ENCODE peak calls at places on chromosomes 7 and 10, in eight cellular contexts. F is MM.1S, U is endodermal cell, B is B cell, V is NB4, T is prostate gland, W is GM13977, L is IMR-90. H is an unnamed sample.
A peak's percentile ranks its signal among the peaks of the same experiment; 100 is the strongest.

GRCh38 chr7:93678185-93678584 is 103.7 kb upstream of the CALCR start:
- DNase-seq in F (no peak), U (no peak), B (no peak), V (no peak), T (no peak), W (no peak), L (no peak), H (no peak)

GRCh38 chr7:157612664-157613561 is 276.1 kb downstream of the DNAJB6 start:
- DNase-seq in F (no peak), U (peak; percentile 85), B (peak; percentile 76), V (peak; percentile 99), T (no peak), W (peak; percentile 47), L (no peak), H (no peak)

GRCh38 chr10:77537051-77537450 is 100.6 kb downstream of the KCNMA1 start:
- DNase-seq in F (no peak), U (no peak), B (no peak), V (no peak), T (no peak), W (no peak), L (no peak), H (no peak)

GRCh38 chr10:33117816-33118215 is 159.8 kb upstream of the ITGB1 start:
- DNase-seq in F (no peak), U (no peak), B (peak; percentile 52), V (no peak), T (no peak), W (no peak), L (no peak), H (no peak)

GRCh38 chr7:69295971-69296370 is 302.3 kb upstream of the AUTS2 start:
- DNase-seq in F (no peak), U (no peak), B (no peak), V (no peak), T (no peak), W (no peak), L (no peak), H (no peak)

GRCh38 chr7:107701191-107701590 is 40.6 kb downstream of the SLC26A4 start:
- DNase-seq in F (no peak), U (no peak), B (no peak), V (no peak), T (no peak), W (no peak), L (no peak), H (no peak)

GRCh38 chr10:3372284-3372683 is 199.7 kb upstream of the PITRM1 start:
- DNase-seq in F (no peak), U (no peak), B (no peak), V (no peak), T (no peak), W (no peak), L (peak; percentile 44), H (no peak)

GRCh38 chr7:159098424-159098786 is 46.3 kb downstream of the VIPR2 start:
- DNase-seq in F (no peak), U (peak; percentile 36), B (no peak), V (no peak), T (no peak), W (no peak), L (no peak), H (no peak)

GRCh38 chr7:105399043-105399725 is 10.5 kb upstream of the SRPK2 start:
- DNase-seq in F (no peak), U (no peak), B (no peak), V (peak; percentile 33), T (no peak), W (peak; percentile 22), L (peak; percentile 52), H (no peak)
- TF ChIP-seq CTCF in F (peak; percentile 24), U (peak; percentile 48), B (no peak), V (peak; percentile 2), T (no peak), W (peak; percentile 30), L (peak; percentile 52), H (peak; percentile 28)

DNA sequence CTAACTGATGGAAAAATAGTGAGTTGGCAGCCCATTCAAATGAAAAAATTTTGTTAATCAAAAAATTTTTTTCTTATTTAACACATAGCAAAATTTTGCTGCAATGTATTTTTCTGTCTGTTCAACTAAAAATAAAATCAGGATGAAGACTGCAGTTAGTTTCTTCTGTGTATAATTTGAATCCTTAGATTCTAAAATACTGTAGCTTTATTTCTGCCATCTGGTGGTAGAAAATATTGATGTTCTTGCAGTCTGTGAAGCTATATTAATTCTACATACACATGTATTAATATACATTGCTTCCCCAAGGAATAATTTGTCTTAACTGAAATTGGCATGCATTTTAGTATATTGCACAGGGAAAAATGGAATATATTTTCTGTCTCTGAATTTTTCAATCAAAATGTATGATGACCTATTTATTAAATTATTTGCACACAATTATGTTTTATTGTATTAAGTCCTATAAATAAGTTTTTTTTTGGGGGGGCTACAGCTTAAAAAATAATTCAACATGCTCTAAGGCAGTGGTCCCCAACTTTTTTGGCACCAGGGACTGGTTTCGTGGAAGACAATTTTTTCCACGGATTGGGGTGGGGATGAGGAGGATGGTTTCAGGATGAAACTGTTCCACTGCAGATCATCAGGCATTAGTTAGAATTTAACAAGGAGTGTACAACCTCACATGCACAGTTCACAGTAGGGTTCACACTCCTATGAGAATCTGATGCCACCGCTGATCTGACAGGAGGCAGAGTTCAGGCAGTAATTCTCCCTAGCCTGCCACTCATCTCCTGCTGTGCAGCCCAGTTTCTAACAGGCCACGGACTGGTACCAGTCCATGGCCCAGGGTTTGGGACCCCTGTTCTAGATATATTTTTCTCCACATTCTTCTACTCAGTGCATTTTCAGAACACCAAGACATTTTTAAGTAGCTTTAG is 119.4 kb downstream of the GNAT3 start:
- DNase-seq in F (peak; percentile 44), U (no peak), B (no peak), V (peak; percentile 17), T (no peak), W (no peak), L (peak; percentile 60), H (no peak)
- TF ChIP-seq CTCF in F (peak; percentile 51), U (peak; percentile 74), B (no peak), V (peak; percentile 4), T (peak; percentile 62), W (peak; percentile 16), L (peak; percentile 59), H (no peak)

DNA sequence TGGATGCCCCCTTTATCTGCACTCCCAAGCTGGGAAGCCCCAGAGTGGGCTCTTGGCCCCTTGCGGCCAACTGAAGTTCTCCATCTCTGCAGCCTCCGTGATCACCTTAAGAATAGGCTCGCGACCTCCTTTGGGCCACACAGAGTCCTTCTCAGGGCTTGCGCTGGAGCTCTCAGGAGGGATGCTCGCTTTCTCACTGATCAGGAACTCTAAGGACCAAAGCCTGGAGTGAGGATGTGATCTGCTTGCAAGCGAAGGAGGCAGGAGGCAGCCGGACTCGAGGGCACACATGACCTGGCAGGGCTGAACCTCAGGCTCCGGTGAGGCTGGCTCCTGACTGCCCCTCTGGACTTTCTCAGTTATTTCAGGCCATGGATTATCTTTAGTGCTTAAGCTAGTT is 192.1 kb upstream of the MKI67 start:
- DNase-seq in F (no peak), U (no peak), B (no peak), V (no peak), T (no peak), W (no peak), L (no peak), H (no peak)
- TF ChIP-seq CTCF in F (no peak), U (peak; percentile 42), B (no peak), V (no peak), T (no peak), W (no peak), L (no peak), H (no peak)

GRCh38 chr7:110003827-110004226 is 1087.1 kb upstream of the LRRN3 start:
- DNase-seq in F (no peak), U (no peak), B (no peak), V (no peak), T (no peak), W (no peak), L (no peak), H (no peak)
- TF ChIP-seq CTCF in F (no peak), U (peak; percentile 44), B (no peak), V (no peak), T (no peak), W (no peak), L (no peak), H (no peak)

GRCh38 chr7:151167197-151167911 is at the start of gene GBX1:
- DNase-seq in F (no peak), U (peak; percentile 74), B (peak; percentile 46), V (no peak), T (no peak), W (no peak), L (no peak), H (peak; percentile 83)
- TF ChIP-seq CTCF in F (no peak), U (peak; percentile 56), B (no peak), V (no peak), T (no peak), W (no peak), L (peak; percentile 12), H (no peak)